ENCODE peak calls at places on chromosomes 16 and 17, in five cellular contexts. R is B cell; F is stimulated activated CD8-positive, alpha-beta memory T cell treated with anti-CD3 and anti-CD28 coated beads, Interleukin-15, amount 100 ng/mL, for 4 hours; D is WTC11; C is lower lobe of right lung. Z is an unnamed sample.

GRCh38 chr17:81249233-81250040 is 10.3 kb downstream of the NDUFAF8 start:
- DNase-seq in D (no peak), R (no peak), F (no peak), C (peak), Z (no peak)

GRCh38 chr16:73215482-73216377 is 167.8 kb upstream of the ZFHX3 start:
- DNase-seq in F (no peak), C (no peak), R (no peak), D (no peak), Z (no peak)

GRCh38 chr17:68197091-68197996 is 50.5 kb upstream of the AMZ2 start:
- DNase-seq in R (peak), C (no peak), D (peak), F (no peak), Z (no peak)

GRCh38 chr17:45430006-45430737 is 2.5 kb downstream of the ARHGAP27 start:
- DNase-seq in F (no peak), D (peak), R (no peak), C (peak), Z (no peak)

GRCh38 chr17:67679721-67680120 is 38.0 kb upstream of the NOL11 start:
- DNase-seq in C (no peak), R (no peak), D (no peak), F (no peak), Z (no peak)

GRCh38 chr16:23402100-23402499 is 50.9 kb downstream of the COG7 start:
- DNase-seq in C (no peak), R (no peak), D (no peak), F (no peak), Z (no peak)

GRCh38 chr17:78915872-78916632 is 9.1 kb downstream of the TIMP2 start:
- DNase-seq in R (no peak), C (peak), F (no peak), D (no peak), Z (peak)

GRCh38 chr16:68382296-68382718 is 66.0 kb downstream of the SMPD3 start:
- DNase-seq in D (peak), C (peak), R (peak), F (no peak), Z (no peak)

GRCh38 chr16:6209355-6209930 is 1111.8 kb upstream of the EEF2KMT start:
- DNase-seq in D (no peak), C (no peak), R (no peak), F (no peak), Z (no peak)

GRCh38 chr17:63029520-63029919 is 63.5 kb downstream of the TANC2 start:
- DNase-seq in F (no peak), R (no peak), C (no peak), D (no peak), Z (peak)

GRCh38 chr17:15194859-15195277 is 70.3 kb downstream of the PMP22 start:
- DNase-seq in R (no peak), C (no peak), D (no peak), F (no peak), Z (no peak)

GRCh38 chr16:12750554-12750918 is 53.2 kb downstream of the CPPED1 start:
- DNase-seq in C (no peak), D (no peak), R (no peak), F (no peak), Z (peak)

GRCh38 chr16:56866955-56867830 is 2.2 kb downstream of the SLC12A3 start:
- DNase-seq in F (no peak), D (no peak), R (peak), C (no peak), Z (peak)

GRCh38 chr16:64311241-64311640 is 810.6 kb downstream of the CDH11 start:
- DNase-seq in R (no peak), C (no peak), F (no peak), D (no peak), Z (peak)

GRCh38 chr16:88057656-88058055 is 106.4 kb downstream of the BANP start:
- DNase-seq in D (no peak), F (no peak), C (no peak), R (no peak), Z (no peak)

GRCh38 chr16:57265850-57266530 is 18.5 kb downstream of the PLLP start:
- DNase-seq in D (no peak), C (peak), R (no peak), F (no peak), Z (peak)

GRCh38 chr16:49596119-49596518 is 222.5 kb downstream of the C16orf78 start:
- DNase-seq in D (no peak), R (no peak), C (no peak), F (no peak), Z (no peak)

GRCh38 chr17:81058263-81058871 is 23.4 kb downstream of the BAIAP2 start:
- DNase-seq in R (no peak), C (no peak), D (no peak), F (no peak), Z (no peak)

GRCh38 chr17:79646721-79647455 is 36.0 kb upstream of the RBFOX3 start:
- DNase-seq in R (no peak), F (no peak), D (no peak), C (no peak), Z (no peak)

GRCh38 chr17:40109471-40109824 is 9.1 kb upstream of the NR1D1 start:
- DNase-seq in F (no peak), C (no peak), D (no peak), R (no peak), Z (no peak)

GRCh38 chr16:51095890-51096626 is 55.0 kb downstream of the SALL1 start:
- DNase-seq in D (no peak), F (no peak), C (no peak), R (no peak), Z (no peak)

GRCh38 chr17:77942111-77942988 is 16.2 kb upstream of the TNRC6C start:
- DNase-seq in F (no peak), C (no peak), D (no peak), R (no peak), Z (no peak)

GRCh38 chr17:13940858-13941665 is 128.2 kb upstream of the COX10 start:
- DNase-seq in D (no peak), R (no peak), C (no peak), F (no peak), Z (peak)

GRCh38 chr16:13795131-13795530 is 124.8 kb upstream of the ERCC4 start:
- DNase-seq in D (no peak), R (no peak), C (no peak), F (no peak), Z (no peak)

Z was measured in RCC 7860.